ENCODE peak calls at places on chromosomes 5 and 9, in ten cellular contexts. D is NCI-H1092, A is cardiac fibroblast, T is NCI-H69, U is endothelial cell, P is AG08395, O is GM04504, L is spleen, F is mesendoderm, Y is Right ventricle myocardium superior. N is an unnamed sample.

GRCh38 chr9:105241356-105242043 is 3.0 kb upstream of the SLC44A1 start:
- DNase-seq in D (no peak), A (no peak), T (no peak), U (no peak), P (no peak), O (no peak), L (no peak), F (peak; percentile 78), Y (no peak), N (no peak)

GRCh38 chr9:14910178-14910805 is at the start of gene FREM1:
- DNase-seq in D (peak; percentile 69), A (peak; percentile 53), T (peak; percentile 92), U (peak; percentile 38), P (peak; percentile 7), O (no peak), L (no peak), F (peak; percentile 89), Y (peak; percentile 71), N (no peak)

GRCh38 chr9:72038890-72039410 is 21.5 kb downstream of the C9orf57 start:
- DNase-seq in D (peak; percentile 55), A (peak; percentile 86), T (peak; percentile 86), U (peak; percentile 85), P (peak; percentile 82), O (peak; percentile 60), L (peak; percentile 82), F (peak; percentile 89), Y (peak; percentile 75), N (peak; percentile 37)

GRCh38 chr9:27385606-27386005 is 88.7 kb upstream of the EQTN start:
- DNase-seq in D (peak; percentile 66), A (no peak), T (peak; percentile 55), U (no peak), P (no peak), O (no peak), L (no peak), F (no peak), Y (no peak), N (no peak)

GRCh38 chr5:109080896-109081295 is 328.9 kb downstream of the PJA2 start:
- DNase-seq in D (no peak), A (no peak), T (no peak), U (no peak), P (no peak), O (no peak), L (no peak), F (no peak), Y (no peak), N (no peak)

GRCh38 chr5:98458004-98458403 is 315.5 kb upstream of the RGMB start:
- DNase-seq in D (no peak), A (peak; percentile 41), T (no peak), U (no peak), P (peak; percentile 56), O (peak; percentile 78), L (no peak), F (peak; percentile 18), Y (no peak), N (peak; percentile 64)

GRCh38 chr5:150428106-150428876 is 15.6 kb upstream of the CD74 start:
- DNase-seq in D (no peak), A (peak; percentile 81), T (peak; percentile 62), U (no peak), P (no peak), O (no peak), L (peak; percentile 85), F (no peak), Y (peak; percentile 76), N (no peak)

GRCh38 chr5:124231240-124231639 is 515.2 kb downstream of the ZNF608 start:
- DNase-seq in D (no peak), A (no peak), T (peak; percentile 28), U (no peak), P (no peak), O (no peak), L (no peak), F (peak; percentile 41), Y (no peak), N (no peak)

GRCh38 chr9:136640176-136641086 is 22.3 kb upstream of the EGFL7 start:
- DNase-seq in D (no peak), A (no peak), T (no peak), U (peak; percentile 2), P (no peak), O (no peak), L (no peak), F (no peak), Y (peak; percentile 50), N (no peak)

GRCh38 chr9:18390393-18390792 is 83.6 kb upstream of the ADAMTSL1 start:
- DNase-seq in D (no peak), A (peak; percentile 70), T (peak; percentile 79), U (no peak), P (peak; percentile 84), O (peak; percentile 92), L (no peak), F (no peak), Y (no peak), N (peak; percentile 85)

GRCh38 chr5:89397096-89397495 is 514.1 kb upstream of the MEF2C start:
- DNase-seq in D (no peak), A (no peak), T (no peak), U (no peak), P (no peak), O (no peak), L (no peak), F (no peak), Y (no peak), N (no peak)

GRCh38 chr9:5073701-5074100 is 88.6 kb downstream of the JAK2 start:
- DNase-seq in D (no peak), A (no peak), T (no peak), U (no peak), P (no peak), O (no peak), L (no peak), F (no peak), Y (no peak), N (no peak)

GRCh38 chr9:115209601-115210306 is 91.8 kb upstream of the TNC start:
- DNase-seq in D (no peak), A (no peak), T (no peak), U (no peak), P (no peak), O (no peak), L (no peak), F (peak; percentile 70), Y (no peak), N (no peak)

GRCh38 chr9:70746760-70747159 is 332.3 kb upstream of the KLF9 start:
- DNase-seq in D (no peak), A (peak; percentile 24), T (peak; percentile 72), U (no peak), P (no peak), O (no peak), L (no peak), F (no peak), Y (no peak), N (no peak)

GRCh38 chr5:95810305-95811125 is 12.0 kb downstream of the GLRX start:
- DNase-seq in D (no peak), A (peak; percentile 26), T (peak; percentile 33), U (no peak), P (no peak), O (no peak), L (no peak), F (no peak), Y (no peak), N (no peak)

GRCh38 chr9:135948873-135949665 is 12.1 kb downstream of the UBAC1 start:
- DNase-seq in D (no peak), A (no peak), T (no peak), U (no peak), P (no peak), O (no peak), L (no peak), F (no peak), Y (no peak), N (no peak)

GRCh38 chr9:110440161-110440560 is 102.5 kb upstream of the TXNDC8 start:
- DNase-seq in D (no peak), A (peak; percentile 87), T (no peak), U (no peak), P (peak; percentile 82), O (peak; percentile 71), L (no peak), F (no peak), Y (no peak), N (peak; percentile 75)

GRCh38 chr5:148469446-148470062 is 85.8 kb downstream of the FBXO38 start:
- DNase-seq in D (no peak), A (peak; percentile 95), T (peak; percentile 90), U (no peak), P (peak; percentile 67), O (peak; percentile 28), L (no peak), F (peak; percentile 66), Y (peak; percentile 45), N (peak; percentile 22)

GRCh38 chr5:146521403-146522106 is 5.6 kb upstream of the GPR151 start:
- DNase-seq in D (peak; percentile 16), A (no peak), T (no peak), U (no peak), P (no peak), O (no peak), L (no peak), F (no peak), Y (no peak), N (no peak)

GRCh38 chr9:116365056-116365471 is 211.5 kb downstream of the PAPPA start:
- DNase-seq in D (peak; percentile 41), A (peak; percentile 85), T (peak; percentile 90), U (no peak), P (peak; percentile 94), O (peak; percentile 47), L (no peak), F (peak; percentile 19), Y (peak; percentile 71), N (peak; percentile 18)

GRCh38 chr9:89277454-89277853 is 33.5 kb upstream of the CKS2 start:
- DNase-seq in D (no peak), A (peak; percentile 21), T (no peak), U (no peak), P (no peak), O (no peak), L (no peak), F (no peak), Y (no peak), N (no peak)

GRCh38 chr9:137212520-137212919 is 7.0 kb downstream of the NDOR1 start:
- DNase-seq in D (no peak), A (no peak), T (no peak), U (no peak), P (no peak), O (no peak), L (no peak), F (no peak), Y (no peak), N (no peak)

GRCh38 chr9:133252301-133252776 is 22.7 kb downstream of the ABO start:
- DNase-seq in D (no peak), A (no peak), T (peak; percentile 32), U (no peak), P (no peak), O (no peak), L (no peak), F (no peak), Y (no peak), N (no peak)

GRCh38 chr5:177491429-177491945 is 5.9 kb downstream of the PDLIM7 start:
- DNase-seq in D (no peak), A (peak; percentile 49), T (peak; percentile 93), U (peak; percentile 97), P (peak; percentile 50), O (no peak), L (peak; percentile 81), F (peak; percentile 91), Y (peak; percentile 60), N (no peak)

GRCh38 chr9:138045541-138046490 is 168.2 kb downstream of the CACNA1B start:
- DNase-seq in D (no peak), A (no peak), T (no peak), U (no peak), P (no peak), O (no peak), L (peak; percentile 61), F (no peak), Y (no peak), N (no peak)

GRCh38 chr5:80960531-80961375 is 590 bp downstream of the RASGRF2 start:
- DNase-seq in D (peak; percentile 11), A (peak; percentile 13), T (peak; percentile 66), U (peak; percentile 35), P (no peak), O (no peak), L (peak; percentile 80), F (peak; percentile 55), Y (peak; percentile 48), N (no peak)

GRCh38 chr5:59835782-59836181 is 57.7 kb downstream of the PDE4D start:
- DNase-seq in D (no peak), A (no peak), T (no peak), U (no peak), P (no peak), O (no peak), L (no peak), F (no peak), Y (no peak), N (no peak)